ENCODE peak calls at places on chromosomes 11 and 22, in seven cellular contexts. One of them, this sample, is unnamed. For H3K27me3, the result is how much of the 10 kb centered on the place peaks cover.

GRCh38 chr11:12893787-12894672 is 115.1 kb upstream of the RASSF10 start:
- DNase-seq in K562: peak
- DNase-seq in cardiac muscle cell: peak
- DNase-seq in effector memory CD4-positive, alpha-beta T cell: peak
- DNase-seq in GM12878: no peak
- DNase-seq in endodermal cell: peak
- DNase-seq in tibial nerve: peak
- DNase-seq in this sample: peak

GRCh38 chr22:46071451-46072029 is 78.8 kb upstream of the PPARA start:
- DNase-seq in cardiac muscle cell: peak
- DNase-seq in tibial nerve: peak
- DNase-seq in effector memory CD4-positive, alpha-beta T cell: peak
- DNase-seq in GM12878: no peak
- DNase-seq in endodermal cell: peak
- DNase-seq in K562: no peak
- DNase-seq in this sample: peak

GRCh38 chr11:33633251-33634003 is 67.2 kb downstream of the C11orf91 start:
- DNase-seq in K562: no peak
- DNase-seq in GM12878: no peak
- DNase-seq in cardiac muscle cell: peak
- DNase-seq in tibial nerve: no peak
- DNase-seq in endodermal cell: peak
- DNase-seq in effector memory CD4-positive, alpha-beta T cell: no peak
- DNase-seq in this sample: no peak

GRCh38 chr11:120128392-120129172 is 9.3 kb downstream of the TRIM29 start:
- DNase-seq in K562: no peak
- DNase-seq in tibial nerve: peak
- DNase-seq in endodermal cell: no peak
- DNase-seq in cardiac muscle cell: no peak
- DNase-seq in GM12878: no peak
- DNase-seq in effector memory CD4-positive, alpha-beta T cell: no peak
- DNase-seq in this sample: peak

GRCh38 chr11:119052163-119052814 is 4.7 kb downstream of the HYOU1 start:
- DNase-seq in GM12878: no peak
- DNase-seq in effector memory CD4-positive, alpha-beta T cell: no peak
- DNase-seq in endodermal cell: no peak
- DNase-seq in tibial nerve: no peak
- DNase-seq in K562: no peak
- DNase-seq in cardiac muscle cell: no peak
- DNase-seq in this sample: no peak

GRCh38 chr11:20201231-20201630 is 41.0 kb upstream of the DBX1 start:
- DNase-seq in cardiac muscle cell: no peak
- DNase-seq in effector memory CD4-positive, alpha-beta T cell: no peak
- DNase-seq in tibial nerve: no peak
- DNase-seq in GM12878: no peak
- DNase-seq in endodermal cell: no peak
- DNase-seq in K562: no peak
- DNase-seq in this sample: no peak

GRCh38 chr11:120875986-120876385 is 147.9 kb upstream of the TBCEL start:
- DNase-seq in tibial nerve: no peak
- DNase-seq in K562: no peak
- DNase-seq in GM12878: no peak
- DNase-seq in effector memory CD4-positive, alpha-beta T cell: no peak
- DNase-seq in endodermal cell: no peak
- DNase-seq in cardiac muscle cell: no peak
- DNase-seq in this sample: no peak

GRCh38 chr11:87870081-87870480 is 305.2 kb downstream of the RAB38 start:
- DNase-seq in GM12878: no peak
- DNase-seq in tibial nerve: no peak
- DNase-seq in K562: no peak
- DNase-seq in cardiac muscle cell: no peak
- DNase-seq in effector memory CD4-positive, alpha-beta T cell: no peak
- DNase-seq in endodermal cell: no peak
- DNase-seq in this sample: no peak

GRCh38 chr11:63586451-63587166 is 23.4 kb upstream of the PLAAT2 start:
- DNase-seq in tibial nerve: no peak
- DNase-seq in endodermal cell: no peak
- DNase-seq in K562: no peak
- DNase-seq in effector memory CD4-positive, alpha-beta T cell: no peak
- DNase-seq in cardiac muscle cell: no peak
- DNase-seq in GM12878: no peak
- DNase-seq in this sample: no peak

GRCh38 chr11:8224711-8225110 is 39.0 kb downstream of the LMO1 start:
- DNase-seq in K562: no peak
- DNase-seq in endodermal cell: no peak
- DNase-seq in effector memory CD4-positive, alpha-beta T cell: no peak
- DNase-seq in GM12878: no peak
- DNase-seq in tibial nerve: no peak
- DNase-seq in cardiac muscle cell: no peak
- DNase-seq in this sample: no peak

GRCh38 chr22:36447634-36448033 is 33.8 kb downstream of the TXN2 start:
- DNase-seq in cardiac muscle cell: no peak
- DNase-seq in K562: no peak
- DNase-seq in endodermal cell: no peak
- DNase-seq in tibial nerve: no peak
- DNase-seq in effector memory CD4-positive, alpha-beta T cell: no peak
- DNase-seq in GM12878: no peak
- DNase-seq in this sample: no peak

GRCh38 chr11:36155770-36156485 is 133.3 kb downstream of the COMMD9 start:
- DNase-seq in K562: no peak
- DNase-seq in effector memory CD4-positive, alpha-beta T cell: no peak
- DNase-seq in tibial nerve: no peak
- DNase-seq in endodermal cell: peak
- DNase-seq in GM12878: no peak
- DNase-seq in cardiac muscle cell: peak
- DNase-seq in this sample: peak

GRCh38 chr11:70333206-70333605 is 62.7 kb downstream of the PPFIA1 start:
- DNase-seq in endodermal cell: no peak
- DNase-seq in K562: no peak
- DNase-seq in effector memory CD4-positive, alpha-beta T cell: no peak
- DNase-seq in cardiac muscle cell: peak
- DNase-seq in GM12878: no peak
- DNase-seq in tibial nerve: no peak
- DNase-seq in this sample: no peak

GRCh38 chr22:49415219-49415951 is 412.3 kb downstream of the BRD1 start:
- DNase-seq in tibial nerve: no peak
- DNase-seq in endodermal cell: peak
- DNase-seq in cardiac muscle cell: no peak
- DNase-seq in effector memory CD4-positive, alpha-beta T cell: no peak
- DNase-seq in GM12878: no peak
- DNase-seq in K562: no peak
- DNase-seq in this sample: no peak

GRCh38 chr11:70033711-70034070 is 44.4 kb upstream of the ANO1 start:
- DNase-seq in effector memory CD4-positive, alpha-beta T cell: no peak
- DNase-seq in endodermal cell: peak
- DNase-seq in tibial nerve: no peak
- DNase-seq in cardiac muscle cell: no peak
- DNase-seq in K562: no peak
- DNase-seq in GM12878: no peak
- DNase-seq in this sample: no peak

GRCh38 chr22:50016308-50016987 is 3.9 kb upstream of the IL17REL start:
- DNase-seq in tibial nerve: no peak
- DNase-seq in K562: no peak
- DNase-seq in endodermal cell: no peak
- DNase-seq in GM12878: no peak
- DNase-seq in cardiac muscle cell: no peak
- DNase-seq in effector memory CD4-positive, alpha-beta T cell: no peak
- DNase-seq in this sample: no peak

GRCh38 chr11:81497202-81497804 is 1236.4 kb downstream of the FAM181B start:
- DNase-seq in cardiac muscle cell: peak
- DNase-seq in GM12878: no peak
- DNase-seq in effector memory CD4-positive, alpha-beta T cell: no peak
- DNase-seq in K562: peak
- DNase-seq in endodermal cell: peak
- DNase-seq in tibial nerve: no peak
- DNase-seq in this sample: peak

GRCh38 chr11:92740251-92740650 is 229.2 kb upstream of the MTNR1B start:
- DNase-seq in cardiac muscle cell: no peak
- DNase-seq in tibial nerve: no peak
- DNase-seq in effector memory CD4-positive, alpha-beta T cell: no peak
- DNase-seq in K562: no peak
- DNase-seq in endodermal cell: no peak
- DNase-seq in GM12878: no peak
- DNase-seq in this sample: no peak

GRCh38 chr11:57249384-57250319 is 12.6 kb upstream of the APLNR start:
- DNase-seq in K562: peak
- DNase-seq in effector memory CD4-positive, alpha-beta T cell: no peak
- DNase-seq in endodermal cell: peak
- DNase-seq in GM12878: no peak
- DNase-seq in tibial nerve: peak
- DNase-seq in cardiac muscle cell: peak
- DNase-seq in this sample: peak

GRCh38 chr22:20238567-20239062 is 29.5 kb downstream of the RTN4R start:
- DNase-seq in GM12878: no peak
- DNase-seq in tibial nerve: no peak
- DNase-seq in effector memory CD4-positive, alpha-beta T cell: peak
- DNase-seq in cardiac muscle cell: no peak
- DNase-seq in K562: peak
- DNase-seq in endodermal cell: peak
- DNase-seq in this sample: peak

GRCh38 chr11:122807731-122808485 is 30.4 kb upstream of the CRTAM start:
- DNase-seq in tibial nerve: no peak
- DNase-seq in endodermal cell: no peak
- DNase-seq in effector memory CD4-positive, alpha-beta T cell: no peak
- DNase-seq in GM12878: no peak
- DNase-seq in K562: no peak
- DNase-seq in cardiac muscle cell: peak
- DNase-seq in this sample: peak

GRCh38 chr22:49777569-49778250 is 50.0 kb downstream of the BRD1 start:
- DNase-seq in effector memory CD4-positive, alpha-beta T cell: no peak
- DNase-seq in tibial nerve: no peak
- DNase-seq in endodermal cell: no peak
- DNase-seq in GM12878: no peak
- DNase-seq in K562: no peak
- DNase-seq in cardiac muscle cell: no peak
- DNase-seq in this sample: no peak

GRCh38 chr11:44863231-44863630 is 87.5 kb downstream of the TP53I11 start:
- DNase-seq in endodermal cell: peak
- DNase-seq in GM12878: no peak
- DNase-seq in cardiac muscle cell: no peak
- DNase-seq in K562: no peak
- DNase-seq in effector memory CD4-positive, alpha-beta T cell: no peak
- DNase-seq in tibial nerve: no peak
- DNase-seq in this sample: no peak
- H3K27me3 ChIP-seq in endodermal cell: under half
- H3K27me3 ChIP-seq in GM12878: under half
- H3K27me3 ChIP-seq in cardiac muscle cell: under half
- H3K27me3 ChIP-seq in K562: half or more
- H3K27me3 ChIP-seq in effector memory CD4-positive, alpha-beta T cell: under half
- H3K27me3 ChIP-seq in tibial nerve: under half
- H3K27me3 ChIP-seq in this sample: under half

DNA sequence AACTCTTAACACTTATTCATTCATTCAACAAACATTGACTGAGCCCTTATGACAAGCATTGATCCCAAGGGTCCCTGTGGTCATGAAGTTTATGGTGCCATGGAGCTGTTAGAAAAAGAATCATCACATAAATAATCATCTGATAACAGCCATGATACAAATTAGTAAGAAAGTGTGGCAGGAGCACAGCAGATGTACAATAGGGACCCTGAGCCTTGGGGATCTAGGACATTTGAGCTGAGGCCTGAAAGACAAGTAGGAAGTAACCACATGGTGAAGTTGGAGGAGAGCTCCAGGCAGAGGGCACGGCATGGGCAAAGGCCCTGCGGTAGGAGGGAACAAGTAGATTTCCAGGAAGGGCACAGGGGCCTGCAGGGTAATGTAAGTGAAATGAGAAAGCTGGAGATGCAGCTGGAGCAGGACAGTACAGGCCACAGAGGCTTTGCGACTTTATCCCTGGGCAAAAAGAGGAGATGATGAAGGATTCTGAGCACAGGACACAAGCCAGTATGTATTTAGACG is 6.8 kb upstream of the TCF20 start:
- DNase-seq in cardiac muscle cell: no peak
- DNase-seq in endodermal cell: no peak
- DNase-seq in K562: no peak
- DNase-seq in GM12878: no peak
- DNase-seq in effector memory CD4-positive, alpha-beta T cell: no peak
- DNase-seq in tibial nerve: no peak
- DNase-seq in this sample: no peak
- H3K27me3 ChIP-seq in cardiac muscle cell: under half
- H3K27me3 ChIP-seq in endodermal cell: under half
- H3K27me3 ChIP-seq in K562: under half
- H3K27me3 ChIP-seq in GM12878: under half
- H3K27me3 ChIP-seq in effector memory CD4-positive, alpha-beta T cell: under half
- H3K27me3 ChIP-seq in tibial nerve: under half
- H3K27me3 ChIP-seq in this sample: under half

GRCh38 chr11:124081496-124081895 is 33.8 kb upstream of the VWA5A start:
- DNase-seq in K562: no peak
- DNase-seq in tibial nerve: no peak
- DNase-seq in cardiac muscle cell: no peak
- DNase-seq in GM12878: no peak
- DNase-seq in endodermal cell: no peak
- DNase-seq in effector memory CD4-positive, alpha-beta T cell: no peak
- DNase-seq in this sample: no peak
- H3K27me3 ChIP-seq in K562: under half
- H3K27me3 ChIP-seq in tibial nerve: under half
- H3K27me3 ChIP-seq in cardiac muscle cell: under half
- H3K27me3 ChIP-seq in GM12878: under half
- H3K27me3 ChIP-seq in endodermal cell: under half
- H3K27me3 ChIP-seq in effector memory CD4-positive, alpha-beta T cell: under half
- H3K27me3 ChIP-seq in this sample: under half

GRCh38 chr22:23708270-23708669 is 17.5 kb downstream of the RGL4 start:
- DNase-seq in endodermal cell: no peak
- DNase-seq in effector memory CD4-positive, alpha-beta T cell: no peak
- DNase-seq in K562: no peak
- DNase-seq in tibial nerve: no peak
- DNase-seq in GM12878: no peak
- DNase-seq in cardiac muscle cell: no peak
- DNase-seq in this sample: no peak

GRCh38 chr22:23704829-23705228 is 14.0 kb downstream of the RGL4 start:
- DNase-seq in effector memory CD4-positive, alpha-beta T cell: no peak
- DNase-seq in endodermal cell: no peak
- DNase-seq in K562: no peak
- DNase-seq in cardiac muscle cell: no peak
- DNase-seq in GM12878: no peak
- DNase-seq in tibial nerve: no peak
- DNase-seq in this sample: no peak

GRCh38 chr22:23705358-23705757 is 14.5 kb downstream of the RGL4 start:
- DNase-seq in K562: no peak
- DNase-seq in effector memory CD4-positive, alpha-beta T cell: no peak
- DNase-seq in tibial nerve: no peak
- DNase-seq in endodermal cell: no peak
- DNase-seq in GM12878: no peak
- DNase-seq in cardiac muscle cell: no peak
- DNase-seq in this sample: no peak

GRCh38 chr22:23712256-23712655 is 21.4 kb downstream of the RGL4 start:
- DNase-seq in endodermal cell: no peak
- DNase-seq in GM12878: no peak
- DNase-seq in K562: no peak
- DNase-seq in tibial nerve: no peak
- DNase-seq in effector memory CD4-positive, alpha-beta T cell: no peak
- DNase-seq in cardiac muscle cell: no peak
- DNase-seq in this sample: no peak

DNA sequence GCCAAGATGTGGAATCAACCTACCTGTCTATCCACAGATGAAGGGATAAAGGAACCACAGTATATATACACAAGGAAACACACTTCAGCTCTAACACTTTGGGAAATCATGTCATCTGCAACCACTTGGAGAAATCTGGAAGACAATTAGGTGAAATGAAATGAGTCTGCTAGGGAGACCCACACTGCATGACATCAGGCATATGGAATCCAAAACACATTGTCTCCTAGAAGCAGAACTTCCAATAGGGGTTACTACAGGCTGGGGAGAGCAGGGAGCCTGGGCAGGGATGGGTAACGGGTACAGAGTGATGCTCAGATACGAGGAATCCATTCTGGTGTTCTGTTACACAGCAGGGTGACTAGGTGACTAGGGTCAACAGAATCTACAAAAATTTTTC is 18.3 kb downstream of the RGL4 start:
- DNase-seq in K562: no peak
- DNase-seq in tibial nerve: no peak
- DNase-seq in endodermal cell: no peak
- DNase-seq in effector memory CD4-positive, alpha-beta T cell: no peak
- DNase-seq in cardiac muscle cell: no peak
- DNase-seq in GM12878: no peak
- DNase-seq in this sample: no peak
- H3K27me3 ChIP-seq in K562: under half
- H3K27me3 ChIP-seq in tibial nerve: under half
- H3K27me3 ChIP-seq in endodermal cell: under half
- H3K27me3 ChIP-seq in effector memory CD4-positive, alpha-beta T cell: under half
- H3K27me3 ChIP-seq in cardiac muscle cell: under half
- H3K27me3 ChIP-seq in GM12878: under half
- H3K27me3 ChIP-seq in this sample: under half

This sample was measured in A673.